ENCODE peak calls at places on chromosomes 4 and X, in seven cellular contexts. W is HFFc6, I is Right ventricle myocardium superior, H is sigmoid colon, L is RWPE1, Y is GM19239, Z is T-cell. O is an unnamed sample.

GRCh38 chrX:116285506-116285905 is 115.0 kb downstream of the AGTR2 start:
- DNase-seq in Y (no peak), I (no peak), H (no peak), Z (no peak), W (no peak), L (no peak), O (no peak)

GRCh38 chr4:133316874-133317273 is 167.8 kb downstream of the PCDH10 start:
- DNase-seq in Y (no peak), L (no peak), W (no peak), H (no peak), I (no peak), Z (no peak), O (no peak)

GRCh38 chrX:20595928-20596550 is 329.3 kb upstream of the RPS6KA3 start:
- DNase-seq in W (no peak), H (no peak), L (no peak), Y (no peak), Z (no peak), I (no peak), O (no peak)

GRCh38 chrX:132615396-132616131 is 126.7 kb upstream of the MBNL3 start:
- DNase-seq in L (no peak), Z (peak; percentile 7), W (peak; percentile 4), H (no peak), I (no peak), Y (no peak), O (peak; percentile 29)

GRCh38 chr4:19927381-19927780 is 324.3 kb upstream of the SLIT2 start:
- DNase-seq in L (no peak), Z (no peak), H (no peak), Y (no peak), I (no peak), W (peak; percentile 11), O (no peak)

GRCh38 chrX:15679246-15679645 is 14.6 kb upstream of the CLTRN start:
- DNase-seq in W (no peak), L (no peak), Y (no peak), H (no peak), Z (no peak), I (no peak), O (no peak)

GRCh38 chr4:170398228-170398627 is 308.5 kb upstream of the AADAT start:
- DNase-seq in Y (no peak), W (no peak), I (no peak), H (no peak), L (no peak), Z (no peak), O (no peak)

GRCh38 chr4:8067945-8068894 is 90.4 kb downstream of the ABLIM2 start:
- DNase-seq in I (peak; percentile 4), W (no peak), H (no peak), L (no peak), Z (no peak), Y (no peak), O (no peak)

GRCh38 chrX:129540068-129540653 is at the start of gene OCRL:
- DNase-seq in Z (peak; percentile 19), I (peak; percentile 80), Y (peak; percentile 65), L (peak; percentile 55), W (peak; percentile 59), H (peak; percentile 85), O (peak; percentile 34)

O was measured in HCT116.